ENCODE peak calls at places on chromosomes 2 and 18, in four cellular contexts. J is epithelial cell of esophagus, G is breast epithelium, P is GM06990. B is an unnamed sample.

GRCh38 chr18:14970027-14970426 is 222.1 kb downstream of the ANKRD30B start:
- DNase-seq in J (no peak), P (no peak), G (no peak), B (no peak)

GRCh38 chr2:12507295-12507694 is 209.4 kb upstream of the TRIB2 start:
- DNase-seq in P (peak), G (peak), J (peak), B (peak)

GRCh38 chr18:9998330-9998729 is 84.5 kb downstream of the VAPA start:
- DNase-seq in J (no peak), G (no peak), P (no peak), B (no peak)

GRCh38 chr2:148642891-148643416 is 1.6 kb upstream of the EPC2 start:
- DNase-seq in P (no peak), J (peak), G (no peak), B (peak)

GRCh38 chr2:64730551-64731305 is 77.0 kb upstream of the SERTAD2 start:
- DNase-seq in P (peak), G (peak), J (peak), B (peak)

GRCh38 chr18:77124452-77124922 is 8.1 kb downstream of the MBP start:
- DNase-seq in J (no peak), P (peak), G (no peak), B (peak)

GRCh38 chr2:201768918-201769317 is 11.8 kb downstream of the ALS2 start:
- DNase-seq in J (no peak), P (no peak), G (no peak), B (no peak)

GRCh38 chr2:43293744-43294695 is 67.6 kb upstream of the ZFP36L2 start:
- DNase-seq in G (peak), J (peak), P (peak), B (peak)

GRCh38 chr18:47285456-47285855 is 34.0 kb upstream of the SKOR2 start:
- DNase-seq in J (no peak), G (no peak), P (no peak), B (no peak)

GRCh38 chr2:40877734-40878288 is 425.9 kb upstream of the SLC8A1 start:
- DNase-seq in P (no peak), J (peak), G (no peak), B (no peak)

GRCh38 chr2:9158786-9159779 is 47.5 kb upstream of the ASAP2 start:
- DNase-seq in J (peak), G (no peak), P (no peak), B (no peak)

GRCh38 chr2:174593574-174594203 is 3.9 kb downstream of the WIPF1 start:
- DNase-seq in G (no peak), J (no peak), P (peak), B (peak)

GRCh38 chr2:24276349-24276899 is 83.9 kb downstream of the ITSN2 start:
- DNase-seq in J (peak), P (no peak), G (no peak), B (no peak)

GRCh38 chr18:49682301-49683190 is 120.7 kb downstream of the LIPG start:
- DNase-seq in P (no peak), G (no peak), J (peak), B (no peak)

GRCh38 chr2:180761224-180761623 is 219.2 kb upstream of the UBE2E3 start:
- DNase-seq in G (no peak), P (no peak), J (peak), B (peak)

GRCh38 chr2:42063383-42064171 is 15.8 kb downstream of the PKDCC start:
- DNase-seq in P (no peak), G (no peak), J (no peak), B (no peak)

GRCh38 chr2:97769308-97769707 is 55.9 kb downstream of the ZAP70 start:
- DNase-seq in J (no peak), G (no peak), P (no peak), B (no peak)

GRCh38 chr18:10235553-10235952 is 218.9 kb upstream of the APCDD1 start:
- DNase-seq in G (no peak), J (no peak), P (no peak), B (no peak)

GRCh38 chr2:51813245-51813644 is 781.3 kb upstream of the NRXN1 start:
- DNase-seq in G (no peak), J (peak), P (no peak), B (no peak)

GRCh38 chr2:99857867-99858444 is 284.4 kb downstream of the AFF3 start:
- DNase-seq in J (no peak), G (no peak), P (no peak), B (no peak)

GRCh38 chr2:77028032-77028600 is 494.1 kb downstream of the LRRTM4 start:
- DNase-seq in P (no peak), G (no peak), J (no peak), B (no peak)

GRCh38 chr2:64654993-64655666 is 1.4 kb upstream of the SERTAD2 start:
- DNase-seq in P (no peak), J (no peak), G (no peak), B (peak)

GRCh38 chr2:225196579-225196978 is 154.3 kb upstream of the DOCK10 start:
- DNase-seq in J (peak), G (no peak), P (no peak), B (no peak)

GRCh38 chr2:23901966-23902942 is 24.7 kb downstream of the ATAD2B start:
- DNase-seq in G (no peak), P (no peak), J (peak), B (no peak)

GRCh38 chr2:241777167-241777685 is 604 bp downstream of the GAL3ST2 start:
- DNase-seq in G (peak), P (no peak), J (no peak), B (no peak)

GRCh38 chr18:2547477-2548087 is 23.7 kb downstream of the METTL4 start:
- DNase-seq in G (no peak), J (peak), P (no peak), B (peak)

GRCh38 chr2:30265441-30266015 is 34.2 kb downstream of the LBH start:
- DNase-seq in J (peak), G (no peak), P (no peak), B (no peak)

GRCh38 chr2:10296142-10296541 is 6.6 kb upstream of the HPCAL1 start:
- DNase-seq in G (no peak), P (no peak), J (no peak), B (no peak)

GRCh38 chr2:70977605-70978205 is 725 bp upstream of the ANKRD53 start:
- DNase-seq in P (no peak), J (peak), G (peak), B (no peak)

GRCh38 chr2:218370410-218371063 is 11.5 kb upstream of the SLC11A1 start:
- DNase-seq in P (no peak), G (no peak), J (no peak), B (no peak)

GRCh38 chr2:44943693-44944101 is 2.2 kb downstream of the SIX3 start:
- DNase-seq in P (no peak), J (no peak), G (no peak), B (no peak)

GRCh38 chr2:216113572-216113971 is 4.4 kb downstream of the XRCC5 start:
- DNase-seq in P (peak), J (no peak), G (no peak), B (peak)

DNA sequence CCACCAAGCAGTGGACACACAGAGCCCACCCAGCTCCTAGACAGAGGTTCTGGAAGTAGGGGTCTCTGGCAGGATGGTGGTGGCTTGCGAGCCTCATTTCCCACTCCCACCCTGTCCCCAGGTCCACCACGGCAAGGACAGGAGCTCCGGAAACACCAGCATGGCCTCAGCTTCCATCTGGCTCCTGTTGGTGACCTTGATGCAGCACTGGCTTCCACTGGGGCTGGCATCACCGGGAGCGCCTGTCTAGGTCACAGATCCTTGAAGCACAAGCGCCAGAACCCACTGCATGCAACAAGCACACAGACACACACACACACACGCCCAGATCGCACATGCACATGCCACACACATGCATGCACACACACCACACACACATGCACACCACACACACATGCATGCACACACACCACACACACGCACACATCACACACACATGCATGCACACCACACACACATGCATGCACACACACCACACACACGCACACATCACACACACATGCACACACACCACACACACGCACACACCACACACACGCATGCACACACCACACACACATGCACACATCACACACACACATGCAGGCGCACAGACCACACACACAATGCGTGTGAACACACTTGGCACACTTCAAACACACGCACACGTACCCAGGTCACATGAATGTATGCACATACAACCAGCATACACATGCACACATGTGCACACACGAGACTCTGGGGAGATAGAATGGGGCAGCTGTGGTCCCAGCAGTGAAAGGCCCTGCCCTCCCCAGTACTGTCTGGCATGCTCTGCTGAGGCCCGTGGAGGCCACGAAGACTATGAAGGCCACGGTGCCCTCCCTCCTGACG is 63.7 kb downstream of the TWIST2 start:
- DNase-seq in J (no peak), G (no peak), P (no peak), B (no peak)
- H3K4me3 ChIP-seq in J (no peak), G (no peak), P (no peak), B (no peak)

DNA sequence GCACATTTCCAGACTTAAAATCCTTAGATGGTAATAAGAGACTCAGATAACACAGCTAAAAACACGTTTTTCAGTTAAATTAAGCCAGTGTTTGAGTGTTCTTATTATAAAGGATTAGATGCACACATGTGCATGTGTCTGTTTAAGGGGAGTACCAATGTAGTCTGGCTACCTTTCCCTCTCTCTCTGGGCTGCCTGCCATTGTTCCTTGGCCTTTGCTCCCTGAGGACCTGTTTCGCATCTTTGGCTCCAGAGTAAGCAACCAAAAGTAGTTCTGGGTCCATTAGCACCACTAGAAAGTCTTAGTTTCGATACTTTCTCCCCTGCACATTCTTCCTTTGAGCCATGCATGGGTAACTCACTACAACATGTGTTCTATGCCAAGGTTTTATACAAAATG is 228.3 kb downstream of the TPGS2 start:
- DNase-seq in P (no peak), J (no peak), G (no peak), B (no peak)
- TF ChIP-seq CTCF in P (no peak), J (no peak), G (no peak), B (no peak)

GRCh38 chr2:176158306-176158643 is 1.2 kb downstream of the HOXD3 start:
- DNase-seq in P (no peak), J (no peak), G (no peak), B (no peak)
- H3K4me3 ChIP-seq in P (no peak), J (no peak), G (no peak), B (no peak)

DNA sequence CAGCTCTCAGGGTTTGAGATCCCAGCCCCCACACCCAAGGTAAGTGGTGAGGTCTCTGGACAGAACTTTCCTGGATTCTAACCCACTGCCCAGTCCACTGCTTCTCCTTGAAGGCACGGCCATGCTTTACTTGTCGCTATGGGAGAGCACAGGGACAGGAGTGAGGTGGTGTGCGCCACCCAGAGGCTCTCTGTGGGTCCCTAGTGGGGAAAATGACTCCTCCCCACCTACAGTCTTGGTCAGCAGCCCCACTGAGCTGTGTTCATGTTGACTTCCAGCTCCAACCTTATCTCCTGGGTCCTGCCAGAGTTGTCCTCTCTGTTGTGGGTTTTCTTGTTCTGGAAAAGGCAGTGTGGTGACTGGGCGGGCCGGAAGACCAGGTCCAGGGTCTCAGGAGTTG is 11.1 kb downstream of the TET3 start:
- DNase-seq in J (no peak), G (no peak), P (no peak), B (no peak)
- TF ChIP-seq CTCF in J (no peak), G (no peak), P (peak), B (peak)

DNA sequence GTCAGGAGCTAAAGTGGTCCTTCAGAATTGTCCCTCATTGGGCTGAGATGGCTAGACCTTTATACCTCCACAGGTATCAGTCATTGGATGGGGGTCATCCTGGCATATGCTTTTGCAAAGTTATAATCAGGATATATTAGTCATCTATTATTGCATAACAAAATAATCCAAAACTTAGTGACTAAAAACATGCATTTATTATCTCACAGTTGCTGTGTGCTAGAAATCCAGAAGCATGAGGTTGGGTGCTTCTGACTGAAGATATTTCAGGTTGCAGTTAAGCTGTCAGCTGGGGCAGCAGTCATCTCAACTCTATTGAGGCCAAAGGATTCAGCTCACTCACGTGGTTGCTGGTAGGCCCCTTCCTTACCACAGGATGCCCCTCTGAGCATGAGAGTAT is 27.2 kb upstream of the INO80D start:
- DNase-seq in J (peak), P (no peak), G (no peak), B (no peak)
- H3K4me3 ChIP-seq in J (no peak), P (no peak), G (no peak), B (no peak)

GRCh38 chr2:211860224-211860623 is 678.4 kb downstream of the ERBB4 start:
- DNase-seq in G (no peak), J (no peak), P (no peak), B (no peak)

GRCh38 chr2:211854832-211855231 is 683.8 kb downstream of the ERBB4 start:
- DNase-seq in P (no peak), J (no peak), G (no peak), B (no peak)
- TF ChIP-seq CTCF in P (no peak), J (no peak), G (no peak), B (no peak)

GRCh38 chr2:119545754-119546445 is 1.7 kb downstream of the CFAP221 start:
- DNase-seq in P (no peak), G (no peak), J (no peak), B (no peak)

GRCh38 chr2:119546446-119546765 is 2.2 kb downstream of the CFAP221 start:
- DNase-seq in J (no peak), G (no peak), P (no peak), B (no peak)

GRCh38 chr2:119544075-119545031 is at the start of gene CFAP221:
- DNase-seq in P (peak), G (peak), J (peak), B (peak)

GRCh38 chr2:119548516-119549120 is 4.4 kb downstream of the CFAP221 start:
- DNase-seq in P (no peak), J (no peak), G (no peak), B (no peak)

GRCh38 chr2:119545076-119545475 is 827 bp downstream of the CFAP221 start:
- DNase-seq in J (no peak), G (no peak), P (no peak), B (no peak)
- H3K4me3 ChIP-seq in J (no peak), G (no peak), P (no peak), B (no peak)

GRCh38 chr2:86253424-86253823 is 54.2 kb downstream of the MRPL35 start:
- DNase-seq in J (no peak), G (no peak), P (no peak), B (no peak)

GRCh38 chr2:86254576-86255538 is 55.6 kb downstream of the MRPL35 start:
- DNase-seq in P (no peak), J (peak), G (peak), B (no peak)

GRCh38 chr2:86251840-86252266 is 52.6 kb downstream of the MRPL35 start:
- DNase-seq in P (no peak), J (no peak), G (no peak), B (no peak)

GRCh38 chr2:86249176-86249842 is 50.1 kb downstream of the MRPL35 start:
- DNase-seq in P (no peak), G (no peak), J (peak), B (peak)

GRCh38 chr2:86249843-86250402 is 50.7 kb downstream of the MRPL35 start:
- DNase-seq in P (peak), J (no peak), G (no peak), B (peak)
- TF ChIP-seq CTCF in P (peak), J (no peak), G (no peak), B (peak)

DNA sequence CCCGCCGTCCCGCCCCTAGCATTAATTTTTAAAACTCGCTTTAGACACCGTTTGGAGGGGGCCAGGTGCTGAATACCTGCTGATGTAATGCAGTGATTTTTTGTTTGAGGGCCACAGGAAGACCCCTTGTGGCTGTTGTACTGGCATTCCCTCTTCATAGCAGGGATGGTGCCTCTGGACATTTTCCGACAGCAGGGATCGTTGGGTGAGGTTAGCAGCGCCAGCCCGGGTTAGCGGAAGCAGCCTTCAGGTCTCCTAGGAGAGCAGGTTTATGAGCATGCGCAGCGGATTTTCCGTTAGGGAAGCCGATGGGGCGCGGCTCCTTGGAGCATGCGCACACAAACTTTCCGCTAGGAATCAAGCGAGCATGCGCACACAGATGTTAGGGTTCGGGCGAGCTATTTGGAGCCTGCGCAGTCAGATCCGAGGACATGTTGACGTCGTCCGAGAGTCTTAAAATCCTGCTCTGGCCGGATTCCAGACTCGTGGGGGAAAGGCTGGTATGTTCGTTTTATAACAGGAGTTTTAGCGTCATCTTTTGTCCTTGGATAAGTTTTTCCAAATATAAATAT is 17.2 kb upstream of the C2orf74 start:
- DNase-seq in J (peak), P (peak), G (peak), B (peak)
- H3K4me3 ChIP-seq in J (peak), P (peak), G (peak), B (peak)

DNA sequence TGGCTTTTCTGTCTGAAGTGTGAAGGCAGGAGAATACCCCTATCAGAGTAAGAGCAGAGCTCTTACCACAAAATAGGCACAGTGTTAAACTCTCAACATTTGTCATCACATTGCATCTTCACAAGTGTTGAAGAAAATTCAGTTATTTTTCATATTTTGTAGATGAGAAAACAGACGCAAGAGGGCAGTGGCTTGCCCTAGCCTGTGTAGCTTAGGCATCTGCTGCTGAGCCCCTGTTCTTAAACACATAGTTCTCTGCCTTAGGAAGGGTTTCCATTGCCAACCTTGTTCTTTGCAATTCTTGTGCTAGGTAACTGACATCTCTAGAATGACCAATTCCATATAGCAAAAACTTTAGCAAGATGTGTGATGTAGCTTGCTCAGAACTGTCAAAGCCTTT is 112.7 kb upstream of the RMDN2 start:
- DNase-seq in G (no peak), P (no peak), J (no peak), B (no peak)
- TF ChIP-seq CTCF in G (no peak), P (no peak), J (peak), B (no peak)